ENCODE peak calls at places on chromosome 2, in six cellular contexts. V is neural progenitor cell, G is left lobe of liver, Z is SK-N-MC, P is ecto neural progenitor cell, N is transverse colon. L is an unnamed sample.

GRCh38 chr2:99420751-99421299 is 69.0 kb downstream of the REV1 start:
- DNase-seq in V (no peak), G (no peak), Z (no peak), P (no peak), N (no peak), L (no peak)

GRCh38 chr2:181949047-181949446 is 36.6 kb upstream of the PPP1R1C start:
- DNase-seq in V (no peak), G (no peak), Z (no peak), P (no peak), N (no peak), L (no peak)

GRCh38 chr2:176535480-176536113 is 266.4 kb downstream of the MTX2 start:
- DNase-seq in V (no peak), G (no peak), Z (no peak), P (no peak), N (no peak), L (no peak)

GRCh38 chr2:9403924-9404323 is 19.4 kb downstream of the ITGB1BP1 start:
- DNase-seq in V (no peak), G (no peak), Z (no peak), P (no peak), N (no peak), L (no peak)

GRCh38 chr2:84197901-84198300 is 261.2 kb downstream of the SUCLG1 start:
- DNase-seq in V (no peak), G (no peak), Z (no peak), P (no peak), N (no peak), L (no peak)

GRCh38 chr2:231720292-231720691 is 12.0 kb downstream of the PTMA start:
- DNase-seq in V (no peak), G (no peak), Z (no peak), P (no peak), N (no peak), L (no peak)

GRCh38 chr2:75870133-75870532 is 159.4 kb upstream of the GCFC2 start:
- DNase-seq in V (peak; percentile 40), G (no peak), Z (no peak), P (no peak), N (no peak), L (no peak)

GRCh38 chr2:200843993-200844948 is 20.2 kb downstream of the CLK1 start:
- DNase-seq in V (no peak), G (no peak), Z (no peak), P (no peak), N (no peak), L (no peak)

GRCh38 chr2:231699006-231699405 is 9.3 kb upstream of the PTMA start:
- DNase-seq in V (no peak), G (no peak), Z (no peak), P (no peak), N (no peak), L (no peak)

GRCh38 chr2:202105025-202105424 is 32.0 kb downstream of the KIAA2012 start:
- DNase-seq in V (no peak), G (no peak), Z (no peak), P (no peak), N (no peak), L (no peak)

L was measured in type B pancreatic cell.